ENCODE peak calls at places on chromosomes 16 and 17, in eight cellular contexts. One of them, this sample, is unnamed.

GRCh38 chr17:34580685-34581445 is 1.5 kb downstream of the TMEM132E start:
- DNase-seq in SW 1271: no peak
- DNase-seq in MM.1S: no peak
- DNase-seq in NCI-H1417: peak
- DNase-seq in activated CD4-positive, alpha-beta memory T cell treated with anti-CD3 and anti-CD28 coated beads for 36 hours: peak
- DNase-seq in germinal center: no peak
- DNase-seq in EL: no peak
- DNase-seq in PC-3: no peak
- DNase-seq in this sample: no peak

GRCh38 chr16:26645629-26646028 is 421.1 kb upstream of the C16orf82 start:
- DNase-seq in PC-3: no peak
- DNase-seq in MM.1S: no peak
- DNase-seq in EL: no peak
- DNase-seq in NCI-H1417: no peak
- DNase-seq in SW 1271: no peak
- DNase-seq in germinal center: no peak
- DNase-seq in activated CD4-positive, alpha-beta memory T cell treated with anti-CD3 and anti-CD28 coated beads for 36 hours: peak
- DNase-seq in this sample: peak

GRCh38 chr17:76014100-76014924 is 12.8 kb downstream of the EVPL start:
- DNase-seq in NCI-H1417: peak
- DNase-seq in MM.1S: peak
- DNase-seq in PC-3: peak
- DNase-seq in germinal center: peak
- DNase-seq in SW 1271: no peak
- DNase-seq in activated CD4-positive, alpha-beta memory T cell treated with anti-CD3 and anti-CD28 coated beads for 36 hours: peak
- DNase-seq in EL: peak
- DNase-seq in this sample: peak

GRCh38 chr17:18184143-18185007 is 747 bp downstream of the ALKBH5 start:
- DNase-seq in SW 1271: no peak
- DNase-seq in PC-3: peak
- DNase-seq in activated CD4-positive, alpha-beta memory T cell treated with anti-CD3 and anti-CD28 coated beads for 36 hours: peak
- DNase-seq in MM.1S: peak
- DNase-seq in germinal center: peak
- DNase-seq in NCI-H1417: peak
- DNase-seq in EL: peak
- DNase-seq in this sample: peak

GRCh38 chr16:87499189-87499486 is 6.3 kb upstream of the ZCCHC14 start:
- DNase-seq in activated CD4-positive, alpha-beta memory T cell treated with anti-CD3 and anti-CD28 coated beads for 36 hours: no peak
- DNase-seq in PC-3: peak
- DNase-seq in MM.1S: no peak
- DNase-seq in NCI-H1417: no peak
- DNase-seq in EL: peak
- DNase-seq in germinal center: no peak
- DNase-seq in SW 1271: no peak
- DNase-seq in this sample: no peak

GRCh38 chr17:29145289-29146058 is 34.7 kb downstream of the MYO18A start:
- DNase-seq in activated CD4-positive, alpha-beta memory T cell treated with anti-CD3 and anti-CD28 coated beads for 36 hours: peak
- DNase-seq in NCI-H1417: peak
- DNase-seq in germinal center: peak
- DNase-seq in EL: peak
- DNase-seq in MM.1S: peak
- DNase-seq in SW 1271: no peak
- DNase-seq in PC-3: peak
- DNase-seq in this sample: peak

GRCh38 chr16:27579086-27579980 is 29.4 kb downstream of the KATNIP start:
- DNase-seq in EL: peak
- DNase-seq in MM.1S: no peak
- DNase-seq in PC-3: no peak
- DNase-seq in SW 1271: no peak
- DNase-seq in NCI-H1417: no peak
- DNase-seq in germinal center: no peak
- DNase-seq in activated CD4-positive, alpha-beta memory T cell treated with anti-CD3 and anti-CD28 coated beads for 36 hours: no peak
- DNase-seq in this sample: no peak

GRCh38 chr16:17228048-17228707 is 242.6 kb downstream of the XYLT1 start:
- DNase-seq in PC-3: no peak
- DNase-seq in MM.1S: no peak
- DNase-seq in NCI-H1417: no peak
- DNase-seq in activated CD4-positive, alpha-beta memory T cell treated with anti-CD3 and anti-CD28 coated beads for 36 hours: no peak
- DNase-seq in EL: no peak
- DNase-seq in germinal center: no peak
- DNase-seq in SW 1271: no peak
- DNase-seq in this sample: peak

GRCh38 chr17:50106393-50107131 is 11.4 kb downstream of the PDK2 start:
- DNase-seq in SW 1271: no peak
- DNase-seq in germinal center: no peak
- DNase-seq in PC-3: no peak
- DNase-seq in NCI-H1417: no peak
- DNase-seq in activated CD4-positive, alpha-beta memory T cell treated with anti-CD3 and anti-CD28 coated beads for 36 hours: no peak
- DNase-seq in EL: no peak
- DNase-seq in MM.1S: no peak
- DNase-seq in this sample: no peak